ENCODE peak calls at places on chromosomes 16 and 17, in four cellular contexts. U is fibroblast of the aortic adventitia, P is heart left ventricle, E is neural progenitor cell. F is an unnamed sample.

GRCh38 chr17:66737524-66737923 is 97.4 kb upstream of the CACNG5 start:
- DNase-seq in U (peak), P (peak), E (peak), F (no peak)

GRCh38 chr17:31323551-31323950 is 2.1 kb upstream of the EVI2A start:
- DNase-seq in U (no peak), P (no peak), E (no peak), F (no peak)

GRCh38 chr17:29352146-29352545 is 38.0 kb upstream of the TAOK1 start:
- DNase-seq in U (no peak), P (no peak), E (no peak), F (no peak)

GRCh38 chr17:73165616-73166404 is 1.0 kb downstream of the SSTR2 start:
- DNase-seq in U (peak), P (no peak), E (peak), F (no peak)

GRCh38 chr17:83012873-83013778 is 66.3 kb upstream of the METRNL start:
- DNase-seq in U (no peak), P (no peak), E (no peak), F (peak)

GRCh38 chr17:72614476-72614870 is 478.0 kb downstream of the SLC39A11 start:
- DNase-seq in U (no peak), P (no peak), E (no peak), F (no peak)

GRCh38 chr17:14038206-14038605 is 31.1 kb upstream of the COX10 start:
- DNase-seq in U (peak), P (no peak), E (no peak), F (peak)

GRCh38 chr16:85389679-85390470 is 223.2 kb upstream of the GSE1 start:
- DNase-seq in U (no peak), P (peak), E (no peak), F (no peak)

GRCh38 chr17:44124118-44124438 is 637 bp upstream of the HDAC5 start:
- DNase-seq in U (no peak), P (no peak), E (no peak), F (no peak)

GRCh38 chr16:58500329-58501241 is 642 bp downstream of the NDRG4 start:
- DNase-seq in U (no peak), P (peak), E (peak), F (no peak)

GRCh38 chr17:27793168-27793905 is 7.0 kb downstream of the NOS2 start:
- DNase-seq in U (no peak), P (peak), E (peak), F (no peak)

GRCh38 chr16:12942861-12943260 is 41.5 kb downstream of the SHISA9 start:
- DNase-seq in U (no peak), P (no peak), E (no peak), F (no peak)

GRCh38 chr17:64411999-64412771 is 21.5 kb upstream of the PECAM1 start:
- DNase-seq in U (peak), P (peak), E (peak), F (no peak)

GRCh38 chr16:57191056-57191536 is 5.0 kb downstream of the RSPRY1 start:
- DNase-seq in U (no peak), P (no peak), E (no peak), F (peak)

GRCh38 chr16:68732068-68732680 is 4.9 kb upstream of the CDH1 start:
- DNase-seq in U (peak), P (no peak), E (peak), F (no peak)

GRCh38 chr16:17343028-17343427 is 127.7 kb downstream of the XYLT1 start:
- DNase-seq in U (no peak), P (no peak), E (no peak), F (no peak)

GRCh38 chr16:89705006-89705405 is 3.5 kb upstream of the SPATA2L start:
- DNase-seq in U (no peak), P (no peak), E (no peak), F (no peak)

GRCh38 chr16:89700649-89701424 is 668 bp downstream of the SPATA2L start:
- DNase-seq in U (no peak), P (no peak), E (peak), F (no peak)

GRCh38 chr16:89704281-89704680 is 2.8 kb upstream of the SPATA2L start:
- DNase-seq in U (no peak), P (no peak), E (no peak), F (no peak)

GRCh38 chr16:89700100-89700648 is 1.3 kb downstream of the SPATA2L start:
- DNase-seq in U (peak), P (peak), E (peak), F (peak)

GRCh38 chr16:89701425-89702406 is at the start of gene SPATA2L:
- DNase-seq in U (peak), P (peak), E (peak), F (peak)
- TF ChIP-seq CTCF in U (peak), P (peak), E (peak), F (peak)

GRCh38 chr17:70629902-70630301 is 460.6 kb downstream of the KCNJ2 start:
- DNase-seq in U (peak), P (no peak), E (no peak), F (no peak)
- TF ChIP-seq CTCF in U (no peak), P (peak), E (peak), F (peak)

GRCh38 chr17:17874478-17874877 is 37.7 kb upstream of the SREBF1 start:
- DNase-seq in U (peak), P (peak), E (no peak), F (peak)
- TF ChIP-seq CTCF in U (no peak), P (no peak), E (no peak), F (no peak)

GRCh38 chr17:41520821-41521521 is 2.3 kb upstream of the KRT15 start:
- DNase-seq in U (no peak), P (no peak), E (no peak), F (no peak)

GRCh38 chr17:41516828-41517283 is 1.8 kb downstream of the KRT15 start:
- DNase-seq in U (no peak), P (no peak), E (no peak), F (no peak)

GRCh38 chr17:41518031-41518430 is 659 bp downstream of the KRT15 start:
- DNase-seq in U (no peak), P (no peak), E (no peak), F (no peak)

GRCh38 chr17:41519501-41520224 is 973 bp upstream of the KRT15 start:
- DNase-seq in U (no peak), P (no peak), E (no peak), F (no peak)

DNA sequence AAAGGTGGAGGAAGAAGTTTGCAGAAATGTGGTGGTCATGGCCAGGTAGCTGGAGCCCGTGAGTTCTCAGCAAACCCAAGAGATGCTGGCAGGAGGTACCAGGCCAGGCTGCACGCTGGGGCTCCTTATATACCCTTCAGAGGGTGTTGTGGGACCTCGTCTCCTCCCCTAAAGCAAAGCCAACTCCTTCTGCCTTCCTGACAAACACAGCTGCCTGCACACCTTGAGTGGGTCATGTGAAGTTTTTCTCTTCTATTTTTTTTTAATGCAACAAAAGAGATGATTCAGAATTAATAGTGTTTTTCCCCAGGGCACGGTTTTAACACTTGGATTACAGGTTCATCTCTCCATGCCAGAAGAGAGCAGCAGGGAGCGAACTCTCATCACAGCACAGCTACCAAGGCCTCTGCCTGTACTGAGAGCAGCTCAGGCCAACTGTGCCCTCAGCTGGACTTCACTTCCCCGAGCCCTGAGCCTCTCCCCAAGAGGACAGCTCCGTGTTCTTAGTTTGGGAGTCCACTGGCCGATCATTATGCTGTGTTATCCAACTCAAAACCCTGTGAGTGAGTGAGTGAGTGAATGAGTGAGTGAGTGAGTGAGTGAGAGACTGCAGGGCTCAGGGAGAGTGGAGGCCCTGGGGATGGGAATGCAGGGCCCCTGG is at the start of gene KRT15:
- DNase-seq in U (peak), P (no peak), E (no peak), F (peak)
- TF ChIP-seq CTCF in U (no peak), P (no peak), E (no peak), F (no peak)

F was measured in HFFc6.